ENCODE peak calls at places on chromosomes 5 and 9, in ten cellular contexts. One of them, this sample, is unnamed.

GRCh38 chr9:105385372-105385985 is 62.4 kb upstream of the FSD1L start:
- DNase-seq in fibroblast of the conjunctiva: no peak
- DNase-seq in LoVo: no peak
- DNase-seq in stimulated activated CD8-positive, alpha-beta memory T cell treated with anti-CD3 and anti-CD28 coated beads, Interleukin-15, amount 100 ng/mL, for 48 hours: no peak
- DNase-seq in Right ventricle myocardium superior: no peak
- DNase-seq in activated T-cell treated with anti-CD3 and anti-CD28 coated beads, Interleukin-2, amount 50 U/mL, for 72 hours: peak
- DNase-seq in progenitor cell of endocrine pancreas: no peak
- DNase-seq in activated CD8-positive, alpha-beta memory T cell treated with anti-CD3 and anti-CD28 coated beads for 1 hour: no peak
- DNase-seq in kidney: no peak
- DNase-seq in SJSA1: no peak
- DNase-seq in this sample: no peak

GRCh38 chr5:19745247-19745646 is 242.8 kb downstream of the CDH18 start:
- DNase-seq in fibroblast of the conjunctiva: no peak
- DNase-seq in kidney: no peak
- DNase-seq in progenitor cell of endocrine pancreas: no peak
- DNase-seq in activated CD8-positive, alpha-beta memory T cell treated with anti-CD3 and anti-CD28 coated beads for 1 hour: no peak
- DNase-seq in stimulated activated CD8-positive, alpha-beta memory T cell treated with anti-CD3 and anti-CD28 coated beads, Interleukin-15, amount 100 ng/mL, for 48 hours: no peak
- DNase-seq in Right ventricle myocardium superior: no peak
- DNase-seq in activated T-cell treated with anti-CD3 and anti-CD28 coated beads, Interleukin-2, amount 50 U/mL, for 72 hours: no peak
- DNase-seq in SJSA1: no peak
- DNase-seq in LoVo: no peak
- DNase-seq in this sample: no peak

GRCh38 chr5:61840354-61840753 is 465.7 kb upstream of the KIF2A start:
- DNase-seq in activated CD8-positive, alpha-beta memory T cell treated with anti-CD3 and anti-CD28 coated beads for 1 hour: no peak
- DNase-seq in fibroblast of the conjunctiva: no peak
- DNase-seq in kidney: no peak
- DNase-seq in Right ventricle myocardium superior: no peak
- DNase-seq in progenitor cell of endocrine pancreas: no peak
- DNase-seq in SJSA1: no peak
- DNase-seq in activated T-cell treated with anti-CD3 and anti-CD28 coated beads, Interleukin-2, amount 50 U/mL, for 72 hours: no peak
- DNase-seq in LoVo: no peak
- DNase-seq in stimulated activated CD8-positive, alpha-beta memory T cell treated with anti-CD3 and anti-CD28 coated beads, Interleukin-15, amount 100 ng/mL, for 48 hours: no peak
- DNase-seq in this sample: no peak

GRCh38 chr5:93208156-93208895 is 372.7 kb downstream of the NR2F1-AS1 start:
- DNase-seq in progenitor cell of endocrine pancreas: no peak
- DNase-seq in activated T-cell treated with anti-CD3 and anti-CD28 coated beads, Interleukin-2, amount 50 U/mL, for 72 hours: no peak
- DNase-seq in fibroblast of the conjunctiva: no peak
- DNase-seq in stimulated activated CD8-positive, alpha-beta memory T cell treated with anti-CD3 and anti-CD28 coated beads, Interleukin-15, amount 100 ng/mL, for 48 hours: no peak
- DNase-seq in kidney: no peak
- DNase-seq in LoVo: no peak
- DNase-seq in SJSA1: no peak
- DNase-seq in activated CD8-positive, alpha-beta memory T cell treated with anti-CD3 and anti-CD28 coated beads for 1 hour: no peak
- DNase-seq in Right ventricle myocardium superior: no peak
- DNase-seq in this sample: no peak

GRCh38 chr9:125066839-125067619 is 76.3 kb downstream of the SCAI start:
- DNase-seq in activated T-cell treated with anti-CD3 and anti-CD28 coated beads, Interleukin-2, amount 50 U/mL, for 72 hours: no peak
- DNase-seq in stimulated activated CD8-positive, alpha-beta memory T cell treated with anti-CD3 and anti-CD28 coated beads, Interleukin-15, amount 100 ng/mL, for 48 hours: no peak
- DNase-seq in progenitor cell of endocrine pancreas: no peak
- DNase-seq in fibroblast of the conjunctiva: no peak
- DNase-seq in SJSA1: no peak
- DNase-seq in kidney: no peak
- DNase-seq in activated CD8-positive, alpha-beta memory T cell treated with anti-CD3 and anti-CD28 coated beads for 1 hour: no peak
- DNase-seq in LoVo: no peak
- DNase-seq in Right ventricle myocardium superior: no peak
- DNase-seq in this sample: peak

GRCh38 chr9:135156525-135157510 is 69.3 kb downstream of the OLFM1 start:
- DNase-seq in SJSA1: peak
- DNase-seq in kidney: no peak
- DNase-seq in Right ventricle myocardium superior: peak
- DNase-seq in activated CD8-positive, alpha-beta memory T cell treated with anti-CD3 and anti-CD28 coated beads for 1 hour: no peak
- DNase-seq in stimulated activated CD8-positive, alpha-beta memory T cell treated with anti-CD3 and anti-CD28 coated beads, Interleukin-15, amount 100 ng/mL, for 48 hours: no peak
- DNase-seq in fibroblast of the conjunctiva: no peak
- DNase-seq in progenitor cell of endocrine pancreas: peak
- DNase-seq in LoVo: peak
- DNase-seq in activated T-cell treated with anti-CD3 and anti-CD28 coated beads, Interleukin-2, amount 50 U/mL, for 72 hours: no peak
- DNase-seq in this sample: no peak

GRCh38 chr5:89572696-89573095 is 689.7 kb upstream of the MEF2C start:
- DNase-seq in fibroblast of the conjunctiva: no peak
- DNase-seq in LoVo: no peak
- DNase-seq in activated CD8-positive, alpha-beta memory T cell treated with anti-CD3 and anti-CD28 coated beads for 1 hour: no peak
- DNase-seq in activated T-cell treated with anti-CD3 and anti-CD28 coated beads, Interleukin-2, amount 50 U/mL, for 72 hours: no peak
- DNase-seq in SJSA1: peak
- DNase-seq in stimulated activated CD8-positive, alpha-beta memory T cell treated with anti-CD3 and anti-CD28 coated beads, Interleukin-15, amount 100 ng/mL, for 48 hours: no peak
- DNase-seq in progenitor cell of endocrine pancreas: no peak
- DNase-seq in Right ventricle myocardium superior: no peak
- DNase-seq in kidney: no peak
- DNase-seq in this sample: peak

GRCh38 chr9:38164659-38165221 is 95.7 kb upstream of the SHB start:
- DNase-seq in kidney: no peak
- DNase-seq in progenitor cell of endocrine pancreas: no peak
- DNase-seq in stimulated activated CD8-positive, alpha-beta memory T cell treated with anti-CD3 and anti-CD28 coated beads, Interleukin-15, amount 100 ng/mL, for 48 hours: no peak
- DNase-seq in activated CD8-positive, alpha-beta memory T cell treated with anti-CD3 and anti-CD28 coated beads for 1 hour: no peak
- DNase-seq in SJSA1: no peak
- DNase-seq in Right ventricle myocardium superior: no peak
- DNase-seq in activated T-cell treated with anti-CD3 and anti-CD28 coated beads, Interleukin-2, amount 50 U/mL, for 72 hours: no peak
- DNase-seq in LoVo: no peak
- DNase-seq in fibroblast of the conjunctiva: no peak
- DNase-seq in this sample: no peak

GRCh38 chr5:168674893-168675482 is 95.8 kb upstream of the PANK3 start:
- DNase-seq in fibroblast of the conjunctiva: no peak
- DNase-seq in SJSA1: no peak
- DNase-seq in activated T-cell treated with anti-CD3 and anti-CD28 coated beads, Interleukin-2, amount 50 U/mL, for 72 hours: no peak
- DNase-seq in kidney: no peak
- DNase-seq in progenitor cell of endocrine pancreas: no peak
- DNase-seq in stimulated activated CD8-positive, alpha-beta memory T cell treated with anti-CD3 and anti-CD28 coated beads, Interleukin-15, amount 100 ng/mL, for 48 hours: no peak
- DNase-seq in LoVo: no peak
- DNase-seq in activated CD8-positive, alpha-beta memory T cell treated with anti-CD3 and anti-CD28 coated beads for 1 hour: no peak
- DNase-seq in Right ventricle myocardium superior: no peak
- DNase-seq in this sample: no peak

GRCh38 chr9:69731348-69731747 is 28.5 kb downstream of the PTAR1 start:
- DNase-seq in activated CD8-positive, alpha-beta memory T cell treated with anti-CD3 and anti-CD28 coated beads for 1 hour: no peak
- DNase-seq in stimulated activated CD8-positive, alpha-beta memory T cell treated with anti-CD3 and anti-CD28 coated beads, Interleukin-15, amount 100 ng/mL, for 48 hours: no peak
- DNase-seq in progenitor cell of endocrine pancreas: no peak
- DNase-seq in SJSA1: no peak
- DNase-seq in kidney: no peak
- DNase-seq in fibroblast of the conjunctiva: no peak
- DNase-seq in LoVo: no peak
- DNase-seq in Right ventricle myocardium superior: no peak
- DNase-seq in activated T-cell treated with anti-CD3 and anti-CD28 coated beads, Interleukin-2, amount 50 U/mL, for 72 hours: no peak
- DNase-seq in this sample: no peak

GRCh38 chr9:92308893-92309292 is 15.4 kb upstream of the IARS1 start:
- DNase-seq in SJSA1: no peak
- DNase-seq in Right ventricle myocardium superior: no peak
- DNase-seq in kidney: no peak
- DNase-seq in LoVo: no peak
- DNase-seq in stimulated activated CD8-positive, alpha-beta memory T cell treated with anti-CD3 and anti-CD28 coated beads, Interleukin-15, amount 100 ng/mL, for 48 hours: no peak
- DNase-seq in fibroblast of the conjunctiva: no peak
- DNase-seq in activated T-cell treated with anti-CD3 and anti-CD28 coated beads, Interleukin-2, amount 50 U/mL, for 72 hours: no peak
- DNase-seq in activated CD8-positive, alpha-beta memory T cell treated with anti-CD3 and anti-CD28 coated beads for 1 hour: no peak
- DNase-seq in progenitor cell of endocrine pancreas: no peak
- DNase-seq in this sample: no peak

GRCh38 chr9:127214421-127215265 is 49.9 kb upstream of the GARNL3 start:
- DNase-seq in activated CD8-positive, alpha-beta memory T cell treated with anti-CD3 and anti-CD28 coated beads for 1 hour: peak
- DNase-seq in activated T-cell treated with anti-CD3 and anti-CD28 coated beads, Interleukin-2, amount 50 U/mL, for 72 hours: peak
- DNase-seq in SJSA1: no peak
- DNase-seq in Right ventricle myocardium superior: no peak
- DNase-seq in fibroblast of the conjunctiva: no peak
- DNase-seq in progenitor cell of endocrine pancreas: peak
- DNase-seq in kidney: no peak
- DNase-seq in stimulated activated CD8-positive, alpha-beta memory T cell treated with anti-CD3 and anti-CD28 coated beads, Interleukin-15, amount 100 ng/mL, for 48 hours: peak
- DNase-seq in LoVo: peak
- DNase-seq in this sample: no peak

GRCh38 chr5:132387649-132388117 is 18.2 kb downstream of the SLC22A5 start:
- DNase-seq in stimulated activated CD8-positive, alpha-beta memory T cell treated with anti-CD3 and anti-CD28 coated beads, Interleukin-15, amount 100 ng/mL, for 48 hours: no peak
- DNase-seq in Right ventricle myocardium superior: no peak
- DNase-seq in fibroblast of the conjunctiva: peak
- DNase-seq in kidney: peak
- DNase-seq in activated T-cell treated with anti-CD3 and anti-CD28 coated beads, Interleukin-2, amount 50 U/mL, for 72 hours: no peak
- DNase-seq in activated CD8-positive, alpha-beta memory T cell treated with anti-CD3 and anti-CD28 coated beads for 1 hour: no peak
- DNase-seq in SJSA1: peak
- DNase-seq in LoVo: peak
- DNase-seq in progenitor cell of endocrine pancreas: no peak
- DNase-seq in this sample: peak

GRCh38 chr9:86282077-86282978 is at the start of gene ISCA1:
- DNase-seq in stimulated activated CD8-positive, alpha-beta memory T cell treated with anti-CD3 and anti-CD28 coated beads, Interleukin-15, amount 100 ng/mL, for 48 hours: peak
- DNase-seq in SJSA1: peak
- DNase-seq in progenitor cell of endocrine pancreas: peak
- DNase-seq in fibroblast of the conjunctiva: peak
- DNase-seq in activated CD8-positive, alpha-beta memory T cell treated with anti-CD3 and anti-CD28 coated beads for 1 hour: peak
- DNase-seq in activated T-cell treated with anti-CD3 and anti-CD28 coated beads, Interleukin-2, amount 50 U/mL, for 72 hours: peak
- DNase-seq in Right ventricle myocardium superior: peak
- DNase-seq in LoVo: peak
- DNase-seq in kidney: peak
- DNase-seq in this sample: peak

GRCh38 chr5:109529520-109529919 is 119.7 kb upstream of the PJA2 start:
- DNase-seq in fibroblast of the conjunctiva: peak
- DNase-seq in progenitor cell of endocrine pancreas: no peak
- DNase-seq in activated T-cell treated with anti-CD3 and anti-CD28 coated beads, Interleukin-2, amount 50 U/mL, for 72 hours: no peak
- DNase-seq in kidney: no peak
- DNase-seq in Right ventricle myocardium superior: peak
- DNase-seq in LoVo: no peak
- DNase-seq in activated CD8-positive, alpha-beta memory T cell treated with anti-CD3 and anti-CD28 coated beads for 1 hour: no peak
- DNase-seq in stimulated activated CD8-positive, alpha-beta memory T cell treated with anti-CD3 and anti-CD28 coated beads, Interleukin-15, amount 100 ng/mL, for 48 hours: no peak
- DNase-seq in SJSA1: no peak
- DNase-seq in this sample: no peak

GRCh38 chr9:75993434-75993833 is 103.0 kb downstream of the PCSK5 start:
- DNase-seq in fibroblast of the conjunctiva: peak
- DNase-seq in kidney: no peak
- DNase-seq in activated T-cell treated with anti-CD3 and anti-CD28 coated beads, Interleukin-2, amount 50 U/mL, for 72 hours: no peak
- DNase-seq in SJSA1: peak
- DNase-seq in activated CD8-positive, alpha-beta memory T cell treated with anti-CD3 and anti-CD28 coated beads for 1 hour: no peak
- DNase-seq in LoVo: peak
- DNase-seq in Right ventricle myocardium superior: no peak
- DNase-seq in stimulated activated CD8-positive, alpha-beta memory T cell treated with anti-CD3 and anti-CD28 coated beads, Interleukin-15, amount 100 ng/mL, for 48 hours: no peak
- DNase-seq in progenitor cell of endocrine pancreas: no peak
- DNase-seq in this sample: peak

GRCh38 chr9:98380065-98380681 is 124.7 kb upstream of the TBC1D2 start:
- DNase-seq in activated T-cell treated with anti-CD3 and anti-CD28 coated beads, Interleukin-2, amount 50 U/mL, for 72 hours: no peak
- DNase-seq in LoVo: peak
- DNase-seq in progenitor cell of endocrine pancreas: no peak
- DNase-seq in kidney: peak
- DNase-seq in SJSA1: no peak
- DNase-seq in fibroblast of the conjunctiva: no peak
- DNase-seq in Right ventricle myocardium superior: no peak
- DNase-seq in activated CD8-positive, alpha-beta memory T cell treated with anti-CD3 and anti-CD28 coated beads for 1 hour: no peak
- DNase-seq in stimulated activated CD8-positive, alpha-beta memory T cell treated with anti-CD3 and anti-CD28 coated beads, Interleukin-15, amount 100 ng/mL, for 48 hours: no peak
- DNase-seq in this sample: peak

GRCh38 chr9:6632516-6633328 is 12.8 kb downstream of the GLDC start:
- DNase-seq in kidney: peak
- DNase-seq in progenitor cell of endocrine pancreas: no peak
- DNase-seq in activated T-cell treated with anti-CD3 and anti-CD28 coated beads, Interleukin-2, amount 50 U/mL, for 72 hours: no peak
- DNase-seq in SJSA1: no peak
- DNase-seq in Right ventricle myocardium superior: no peak
- DNase-seq in LoVo: peak
- DNase-seq in fibroblast of the conjunctiva: no peak
- DNase-seq in stimulated activated CD8-positive, alpha-beta memory T cell treated with anti-CD3 and anti-CD28 coated beads, Interleukin-15, amount 100 ng/mL, for 48 hours: no peak
- DNase-seq in activated CD8-positive, alpha-beta memory T cell treated with anti-CD3 and anti-CD28 coated beads for 1 hour: no peak
- DNase-seq in this sample: no peak

GRCh38 chr5:176724472-176724871 is 77.2 kb downstream of the TSPAN17 start:
- DNase-seq in SJSA1: no peak
- DNase-seq in Right ventricle myocardium superior: no peak
- DNase-seq in LoVo: no peak
- DNase-seq in stimulated activated CD8-positive, alpha-beta memory T cell treated with anti-CD3 and anti-CD28 coated beads, Interleukin-15, amount 100 ng/mL, for 48 hours: no peak
- DNase-seq in progenitor cell of endocrine pancreas: no peak
- DNase-seq in activated CD8-positive, alpha-beta memory T cell treated with anti-CD3 and anti-CD28 coated beads for 1 hour: no peak
- DNase-seq in activated T-cell treated with anti-CD3 and anti-CD28 coated beads, Interleukin-2, amount 50 U/mL, for 72 hours: no peak
- DNase-seq in fibroblast of the conjunctiva: no peak
- DNase-seq in kidney: no peak
- DNase-seq in this sample: no peak

GRCh38 chr9:3646226-3646625 is 120.4 kb upstream of the RFX3 start:
- DNase-seq in Right ventricle myocardium superior: no peak
- DNase-seq in SJSA1: no peak
- DNase-seq in LoVo: no peak
- DNase-seq in activated CD8-positive, alpha-beta memory T cell treated with anti-CD3 and anti-CD28 coated beads for 1 hour: no peak
- DNase-seq in activated T-cell treated with anti-CD3 and anti-CD28 coated beads, Interleukin-2, amount 50 U/mL, for 72 hours: no peak
- DNase-seq in fibroblast of the conjunctiva: no peak
- DNase-seq in stimulated activated CD8-positive, alpha-beta memory T cell treated with anti-CD3 and anti-CD28 coated beads, Interleukin-15, amount 100 ng/mL, for 48 hours: no peak
- DNase-seq in progenitor cell of endocrine pancreas: no peak
- DNase-seq in kidney: no peak
- DNase-seq in this sample: no peak

GRCh38 chr5:96125335-96125891 is 163.8 kb upstream of the ELL2 start:
- DNase-seq in activated CD8-positive, alpha-beta memory T cell treated with anti-CD3 and anti-CD28 coated beads for 1 hour: no peak
- DNase-seq in activated T-cell treated with anti-CD3 and anti-CD28 coated beads, Interleukin-2, amount 50 U/mL, for 72 hours: no peak
- DNase-seq in LoVo: no peak
- DNase-seq in fibroblast of the conjunctiva: no peak
- DNase-seq in Right ventricle myocardium superior: no peak
- DNase-seq in progenitor cell of endocrine pancreas: no peak
- DNase-seq in stimulated activated CD8-positive, alpha-beta memory T cell treated with anti-CD3 and anti-CD28 coated beads, Interleukin-15, amount 100 ng/mL, for 48 hours: no peak
- DNase-seq in SJSA1: no peak
- DNase-seq in kidney: no peak
- DNase-seq in this sample: no peak

GRCh38 chr5:10612251-10612650 is 48.4 kb downstream of the ANKRD33B start:
- DNase-seq in LoVo: no peak
- DNase-seq in fibroblast of the conjunctiva: no peak
- DNase-seq in Right ventricle myocardium superior: no peak
- DNase-seq in kidney: no peak
- DNase-seq in activated CD8-positive, alpha-beta memory T cell treated with anti-CD3 and anti-CD28 coated beads for 1 hour: no peak
- DNase-seq in progenitor cell of endocrine pancreas: no peak
- DNase-seq in SJSA1: no peak
- DNase-seq in activated T-cell treated with anti-CD3 and anti-CD28 coated beads, Interleukin-2, amount 50 U/mL, for 72 hours: no peak
- DNase-seq in stimulated activated CD8-positive, alpha-beta memory T cell treated with anti-CD3 and anti-CD28 coated beads, Interleukin-15, amount 100 ng/mL, for 48 hours: no peak
- DNase-seq in this sample: no peak

GRCh38 chr5:132225165-132226032 is 2.3 kb downstream of the P4HA2 start:
- DNase-seq in activated CD8-positive, alpha-beta memory T cell treated with anti-CD3 and anti-CD28 coated beads for 1 hour: no peak
- DNase-seq in stimulated activated CD8-positive, alpha-beta memory T cell treated with anti-CD3 and anti-CD28 coated beads, Interleukin-15, amount 100 ng/mL, for 48 hours: peak
- DNase-seq in fibroblast of the conjunctiva: peak
- DNase-seq in Right ventricle myocardium superior: peak
- DNase-seq in SJSA1: peak
- DNase-seq in LoVo: peak
- DNase-seq in activated T-cell treated with anti-CD3 and anti-CD28 coated beads, Interleukin-2, amount 50 U/mL, for 72 hours: peak
- DNase-seq in progenitor cell of endocrine pancreas: no peak
- DNase-seq in kidney: peak
- DNase-seq in this sample: peak

GRCh38 chr9:128115187-128116103 is 12.1 kb downstream of the PTGES2 start:
- DNase-seq in progenitor cell of endocrine pancreas: no peak
- DNase-seq in fibroblast of the conjunctiva: no peak
- DNase-seq in activated CD8-positive, alpha-beta memory T cell treated with anti-CD3 and anti-CD28 coated beads for 1 hour: no peak
- DNase-seq in stimulated activated CD8-positive, alpha-beta memory T cell treated with anti-CD3 and anti-CD28 coated beads, Interleukin-15, amount 100 ng/mL, for 48 hours: no peak
- DNase-seq in SJSA1: no peak
- DNase-seq in kidney: peak
- DNase-seq in Right ventricle myocardium superior: peak
- DNase-seq in LoVo: peak
- DNase-seq in activated T-cell treated with anti-CD3 and anti-CD28 coated beads, Interleukin-2, amount 50 U/mL, for 72 hours: no peak
- DNase-seq in this sample: no peak

GRCh38 chr9:135662758-135663450 is at the start of gene LCN9:
- DNase-seq in fibroblast of the conjunctiva: peak
- DNase-seq in activated T-cell treated with anti-CD3 and anti-CD28 coated beads, Interleukin-2, amount 50 U/mL, for 72 hours: no peak
- DNase-seq in stimulated activated CD8-positive, alpha-beta memory T cell treated with anti-CD3 and anti-CD28 coated beads, Interleukin-15, amount 100 ng/mL, for 48 hours: no peak
- DNase-seq in activated CD8-positive, alpha-beta memory T cell treated with anti-CD3 and anti-CD28 coated beads for 1 hour: no peak
- DNase-seq in LoVo: no peak
- DNase-seq in progenitor cell of endocrine pancreas: no peak
- DNase-seq in Right ventricle myocardium superior: no peak
- DNase-seq in kidney: peak
- DNase-seq in SJSA1: no peak
- DNase-seq in this sample: no peak

GRCh38 chr5:68041293-68041692 is 174.3 kb upstream of the PIK3R1 start:
- DNase-seq in SJSA1: no peak
- DNase-seq in activated CD8-positive, alpha-beta memory T cell treated with anti-CD3 and anti-CD28 coated beads for 1 hour: no peak
- DNase-seq in kidney: no peak
- DNase-seq in fibroblast of the conjunctiva: no peak
- DNase-seq in Right ventricle myocardium superior: peak
- DNase-seq in activated T-cell treated with anti-CD3 and anti-CD28 coated beads, Interleukin-2, amount 50 U/mL, for 72 hours: no peak
- DNase-seq in progenitor cell of endocrine pancreas: no peak
- DNase-seq in stimulated activated CD8-positive, alpha-beta memory T cell treated with anti-CD3 and anti-CD28 coated beads, Interleukin-15, amount 100 ng/mL, for 48 hours: no peak
- DNase-seq in LoVo: no peak
- DNase-seq in this sample: no peak

GRCh38 chr9:76330034-76330433 is 64.2 kb downstream of the RFK start:
- DNase-seq in activated CD8-positive, alpha-beta memory T cell treated with anti-CD3 and anti-CD28 coated beads for 1 hour: no peak
- DNase-seq in activated T-cell treated with anti-CD3 and anti-CD28 coated beads, Interleukin-2, amount 50 U/mL, for 72 hours: no peak
- DNase-seq in kidney: no peak
- DNase-seq in Right ventricle myocardium superior: no peak
- DNase-seq in SJSA1: no peak
- DNase-seq in fibroblast of the conjunctiva: no peak
- DNase-seq in progenitor cell of endocrine pancreas: no peak
- DNase-seq in stimulated activated CD8-positive, alpha-beta memory T cell treated with anti-CD3 and anti-CD28 coated beads, Interleukin-15, amount 100 ng/mL, for 48 hours: no peak
- DNase-seq in LoVo: no peak
- DNase-seq in this sample: no peak

GRCh38 chr5:78518365-78519197 is 130.0 kb downstream of the LHFPL2 start:
- DNase-seq in progenitor cell of endocrine pancreas: no peak
- DNase-seq in LoVo: no peak
- DNase-seq in activated T-cell treated with anti-CD3 and anti-CD28 coated beads, Interleukin-2, amount 50 U/mL, for 72 hours: no peak
- DNase-seq in Right ventricle myocardium superior: peak
- DNase-seq in kidney: peak
- DNase-seq in stimulated activated CD8-positive, alpha-beta memory T cell treated with anti-CD3 and anti-CD28 coated beads, Interleukin-15, amount 100 ng/mL, for 48 hours: no peak
- DNase-seq in SJSA1: peak
- DNase-seq in fibroblast of the conjunctiva: peak
- DNase-seq in activated CD8-positive, alpha-beta memory T cell treated with anti-CD3 and anti-CD28 coated beads for 1 hour: no peak
- DNase-seq in this sample: no peak

This sample was measured in foreskin melanocyte.